ENCODE peak calls at places on chromosomes 12 and 14, in ten cellular contexts. T, C, G, L, K, N, Z, V, A and X are unnamed samples.

GRCh38 chr12:110790301-110790700 is 47.6 kb upstream of the PPP1CC start:
- DNase-seq in C (peak; percentile 88), G (no peak), L (no peak), A (no peak), V (no peak), N (no peak), K (no peak), Z (no peak), T (no peak), X (no peak)

GRCh38 chr14:32202468-32202865 is 602 bp downstream of the RNU6-8 start:
- DNase-seq in C (no peak), T (no peak), K (no peak), Z (peak; percentile 30), L (no peak), G (no peak), N (no peak), A (peak; percentile 11), V (no peak), X (no peak)

GRCh38 chr12:52444647-52445595 is 7.0 kb downstream of the KRT6B start:
- DNase-seq in V (peak; percentile 62), K (no peak), A (no peak), G (no peak), L (peak; percentile 81), Z (peak; percentile 78), C (no peak), N (no peak), T (no peak), X (no peak)

GRCh38 chr12:80924437-80924836 is 13.3 kb downstream of the LIN7A start:
- DNase-seq in A (no peak), C (no peak), L (no peak), K (no peak), V (no peak), Z (no peak), N (no peak), G (no peak), T (no peak), X (no peak)

GRCh38 chr14:105485720-105486332 is 860 bp upstream of the CRIP1 start:
- DNase-seq in G (no peak), K (no peak), L (peak; percentile 89), V (no peak), N (no peak), A (peak; percentile 59), Z (peak; percentile 25), C (no peak), T (no peak), X (no peak)

GRCh38 chr12:12870454-12870853 is 20.9 kb upstream of the GPRC5A start:
- DNase-seq in K (no peak), G (peak; percentile 95), Z (peak; percentile 96), L (peak; percentile 46), A (no peak), V (no peak), N (no peak), C (peak; percentile 83), T (no peak), X (no peak)

GRCh38 chr12:130992448-130992847 is 38.7 kb downstream of the ADGRD1 start:
- DNase-seq in C (no peak), T (no peak), A (no peak), K (peak; percentile 11), Z (no peak), N (no peak), G (no peak), L (peak; percentile 74), V (no peak), X (no peak)

GRCh38 chr12:109952160-109952858 is 43.9 kb downstream of the GIT2 start:
- DNase-seq in A (no peak), K (no peak), N (no peak), V (no peak), Z (no peak), C (no peak), T (no peak), G (no peak), L (no peak), X (no peak)

GRCh38 chr12:131608740-131609665 is 101.9 kb upstream of the SFSWAP start:
- DNase-seq in K (peak; percentile 84), T (peak; percentile 57), L (peak; percentile 95), N (peak; percentile 84), G (peak; percentile 43), A (peak; percentile 79), V (peak; percentile 89), Z (peak; percentile 68), C (peak; percentile 53), X (peak; percentile 51)

GRCh38 chr14:104246401-104247335 is 108.3 kb downstream of the KIF26A start:
- DNase-seq in K (peak; percentile 13), C (no peak), T (peak; percentile 77), A (no peak), G (no peak), L (peak; percentile 60), N (no peak), V (peak; percentile 53), Z (peak; percentile 9), X (no peak)

GRCh38 chr14:89615421-89615820 is 198.4 kb upstream of the FOXN3 start:
- DNase-seq in A (no peak), V (no peak), K (no peak), N (no peak), L (no peak), T (no peak), C (peak; percentile 61), Z (no peak), G (no peak), X (no peak)

GRCh38 chr14:63996016-63996415 is 143.2 kb downstream of the SYNE2 start:
- DNase-seq in L (no peak), N (no peak), A (no peak), T (no peak), V (no peak), G (no peak), C (no peak), K (no peak), Z (no peak), X (no peak)

GRCh38 chr14:39374846-39375245 is 57.4 kb downstream of the FBXO33 start:
- DNase-seq in C (peak; percentile 62), Z (peak; percentile 28), G (no peak), N (no peak), L (no peak), T (no peak), A (no peak), V (no peak), K (no peak), X (no peak)

GRCh38 chr12:54751493-54751892 is 102.8 kb upstream of the MUCL1 start:
- DNase-seq in K (no peak), N (no peak), T (no peak), G (no peak), C (no peak), V (no peak), L (no peak), A (no peak), Z (no peak), X (no peak)

GRCh38 chr12:13566286-13566685 is 369.8 kb downstream of the EMP1 start:
- DNase-seq in L (no peak), V (no peak), G (no peak), A (no peak), K (no peak), T (no peak), Z (no peak), N (no peak), C (no peak), X (no peak)

DNA sequence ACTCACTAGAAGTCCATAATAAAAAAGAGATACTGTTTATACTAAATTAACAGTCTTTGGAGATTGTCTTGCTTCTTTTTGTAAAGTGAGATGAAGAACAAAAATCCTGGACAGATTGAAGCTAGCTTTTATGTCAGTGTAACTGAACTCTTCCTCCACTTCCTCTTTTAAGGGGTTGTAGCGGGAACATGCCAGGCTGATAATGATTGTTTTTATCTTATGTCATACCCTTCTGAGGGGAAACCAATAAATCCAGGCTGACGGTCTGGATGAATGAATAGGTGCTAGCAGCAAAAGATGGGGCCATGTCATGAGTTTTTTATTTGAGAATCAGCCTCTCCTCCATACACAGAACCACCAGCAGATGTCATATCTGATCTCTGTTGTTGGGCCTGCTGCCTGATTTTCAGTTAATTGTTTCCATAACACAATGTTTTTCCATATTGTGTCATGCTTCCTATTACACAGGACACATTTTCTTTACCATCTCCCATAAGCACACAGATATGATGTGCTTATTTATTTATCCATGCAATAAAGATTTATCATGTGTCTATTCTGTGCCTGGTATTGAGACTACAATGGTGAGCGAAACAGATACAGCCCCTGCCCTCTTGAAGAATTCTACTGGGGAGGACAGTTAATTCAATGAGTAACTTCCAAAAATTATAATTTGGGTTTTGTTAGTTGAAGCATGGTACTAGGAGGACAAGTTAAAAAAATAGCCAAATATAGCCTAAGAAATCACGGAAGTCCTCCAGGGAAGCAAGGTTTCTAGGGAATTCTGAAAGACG is 33.5 kb upstream of the CRY1 start:
- DNase-seq in Z (peak; percentile 54), N (no peak), C (peak; percentile 14), V (no peak), L (no peak), G (peak; percentile 4), T (no peak), A (no peak), K (no peak), X (no peak)
- TF ChIP-seq CTCF in Z (peak; percentile 77), N (no peak), C (peak; percentile 29), V (no peak), L (no peak), G (peak; percentile 37), T (no peak), A (peak; percentile 61), K (no peak), X (no peak)

DNA sequence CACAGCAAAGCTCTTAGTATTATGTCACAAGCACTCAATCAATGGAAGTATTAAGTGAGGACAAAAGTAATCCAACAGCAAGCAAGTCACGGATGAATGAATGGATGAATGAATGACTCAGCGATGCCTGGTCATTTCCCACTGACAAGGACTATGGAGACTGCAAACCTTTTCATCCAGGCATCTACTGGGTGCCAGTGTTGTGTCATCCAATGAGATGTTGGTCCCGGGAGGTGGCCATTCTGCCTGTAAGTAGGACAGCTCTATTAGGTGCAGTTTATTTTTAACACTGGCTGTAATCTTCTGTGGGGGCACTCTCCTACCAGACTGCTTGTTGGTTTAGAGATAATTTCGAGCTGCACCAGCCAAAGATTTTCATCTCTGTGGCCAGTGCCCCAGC is 39.4 kb downstream of the STAB2 start:
- DNase-seq in L (no peak), G (no peak), K (peak; percentile 40), T (no peak), N (peak; percentile 70), Z (peak; percentile 65), C (no peak), A (no peak), V (no peak), X (no peak)
- TF ChIP-seq CTCF in L (no peak), G (no peak), K (no peak), T (peak; percentile 39), N (peak; percentile 54), Z (peak; percentile 47), C (no peak), A (peak; percentile 43), V (no peak), X (no peak)

DNA sequence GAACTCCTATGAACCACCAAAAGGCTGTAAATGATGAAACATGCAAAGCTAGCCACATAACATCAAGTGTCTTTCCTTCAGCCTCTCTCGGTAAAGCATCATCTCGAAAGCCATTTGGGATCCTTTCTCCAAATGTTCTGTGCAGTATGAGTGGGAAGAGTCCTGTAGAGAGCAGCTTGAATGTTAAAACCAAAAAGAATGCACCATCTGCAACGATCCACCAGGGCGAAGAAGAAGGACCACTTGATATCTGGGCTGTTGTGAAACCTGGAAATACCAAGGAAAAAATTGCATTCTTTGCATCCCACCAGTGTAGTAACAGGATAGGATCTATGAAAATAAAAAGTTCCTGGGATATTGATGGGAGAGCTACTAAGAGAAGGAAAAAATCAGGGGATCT is 61.2 kb downstream of the ATG14 start:
- DNase-seq in Z (no peak), T (no peak), N (no peak), L (no peak), K (no peak), A (no peak), C (no peak), V (no peak), G (no peak), X (no peak)
- TF ChIP-seq CTCF in Z (no peak), T (no peak), N (no peak), L (no peak), K (no peak), A (no peak), C (no peak), V (no peak), G (no peak), X (no peak)

GRCh38 chr14:94875256-94875655 is 105.3 kb upstream of the GSC start:
- DNase-seq in G (no peak), T (no peak), N (no peak), C (no peak), L (no peak), V (no peak), Z (no peak), K (no peak), A (no peak), X (no peak)
- TF ChIP-seq CTCF in G (no peak), T (no peak), N (no peak), C (no peak), L (no peak), V (no peak), Z (no peak), K (no peak), A (no peak), X (no peak)